ENCODE peak calls at places on chromosomes 6 and 20, in four cellular contexts. J, C, M and P are unnamed samples. For H3K4me1, the result is how much of the 10 kb centered on the place peaks cover.

GRCh38 chr6:96834070-96834469 is 3.2 kb downstream of the GPR63 start:
- DNase-seq in J (no peak), C (no peak), M (no peak), P (no peak)

GRCh38 chr20:46898433-46898832 is 3.8 kb downstream of the EYA2 start:
- DNase-seq in J (no peak), C (no peak), M (no peak), P (no peak)

GRCh38 chr20:2114990-2115681 is 13.5 kb downstream of the STK35 start:
- DNase-seq in J (peak), C (no peak), M (peak), P (peak)

GRCh38 chr20:59178983-59179595 is 15.5 kb downstream of the ZNF831 start:
- DNase-seq in J (no peak), C (no peak), M (no peak), P (no peak)

GRCh38 chr20:20303320-20303719 is 64.6 kb upstream of the INSM1 start:
- DNase-seq in J (no peak), C (no peak), M (no peak), P (no peak)

GRCh38 chr20:60862601-60863000 is 389.5 kb upstream of the CDH4 start:
- DNase-seq in J (no peak), C (no peak), M (no peak), P (peak)

GRCh38 chr6:18293192-18293904 is 29.0 kb upstream of the DEK start:
- DNase-seq in J (no peak), C (no peak), M (peak), P (peak)

GRCh38 chr6:131808460-131809269 is 845 bp downstream of the ENPP1 start:
- DNase-seq in J (no peak), C (no peak), M (peak), P (no peak)

GRCh38 chr6:51323056-51323455 is 504.4 kb downstream of the TFAP2B start:
- DNase-seq in J (no peak), C (no peak), M (no peak), P (no peak)

GRCh38 chr20:5835234-5835845 is 85.1 kb downstream of the SHLD1 start:
- DNase-seq in J (no peak), C (no peak), M (peak), P (peak)

GRCh38 chr20:53547664-53548239 is 45.9 kb downstream of the ZNF217 start:
- DNase-seq in J (no peak), C (peak), M (peak), P (peak)

DNA sequence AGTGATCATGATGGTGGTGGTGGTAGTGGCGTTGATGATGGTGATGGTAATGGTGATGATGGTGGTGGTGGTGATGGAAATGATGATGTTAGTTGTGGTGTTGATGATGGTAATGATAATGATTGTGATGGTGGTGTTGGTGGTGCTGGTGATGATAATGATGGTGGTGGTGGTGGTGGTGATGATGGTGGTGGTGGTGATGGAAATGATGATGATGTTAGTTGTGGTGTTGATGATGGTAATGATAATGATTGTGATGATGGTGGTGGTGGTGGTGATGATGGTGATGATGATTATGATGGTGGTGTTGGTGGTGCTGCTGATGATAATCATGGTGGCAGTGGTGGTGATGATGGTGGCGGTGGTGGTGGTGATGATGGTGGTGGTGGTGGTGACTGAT is 51.4 kb downstream of the ARHGAP40 start:
- DNase-seq in J (no peak), C (no peak), M (no peak), P (no peak)
- H3K4me1 ChIP-seq in J (under half), C (under half), M (under half), P (under half)

GRCh38 chr20:57437267-57437666 is 46.1 kb downstream of the RBM38 start:
- DNase-seq in J (no peak), C (no peak), M (no peak), P (no peak)
- H3K4me1 ChIP-seq in J (half or more), C (under half), M (under half), P (under half)

GRCh38 chr6:36779227-36779626 is 60.0 kb downstream of the CPNE5 start:
- DNase-seq in J (no peak), C (no peak), M (no peak), P (no peak)
- H3K4me1 ChIP-seq in J (under half), C (under half), M (under half), P (under half)

GRCh38 chr6:46302816-46303215 is 132.0 kb upstream of the ENPP5 start:
- DNase-seq in J (no peak), C (no peak), M (no peak), P (no peak)
- H3K4me1 ChIP-seq in J (under half), C (under half), M (under half), P (under half)

DNA sequence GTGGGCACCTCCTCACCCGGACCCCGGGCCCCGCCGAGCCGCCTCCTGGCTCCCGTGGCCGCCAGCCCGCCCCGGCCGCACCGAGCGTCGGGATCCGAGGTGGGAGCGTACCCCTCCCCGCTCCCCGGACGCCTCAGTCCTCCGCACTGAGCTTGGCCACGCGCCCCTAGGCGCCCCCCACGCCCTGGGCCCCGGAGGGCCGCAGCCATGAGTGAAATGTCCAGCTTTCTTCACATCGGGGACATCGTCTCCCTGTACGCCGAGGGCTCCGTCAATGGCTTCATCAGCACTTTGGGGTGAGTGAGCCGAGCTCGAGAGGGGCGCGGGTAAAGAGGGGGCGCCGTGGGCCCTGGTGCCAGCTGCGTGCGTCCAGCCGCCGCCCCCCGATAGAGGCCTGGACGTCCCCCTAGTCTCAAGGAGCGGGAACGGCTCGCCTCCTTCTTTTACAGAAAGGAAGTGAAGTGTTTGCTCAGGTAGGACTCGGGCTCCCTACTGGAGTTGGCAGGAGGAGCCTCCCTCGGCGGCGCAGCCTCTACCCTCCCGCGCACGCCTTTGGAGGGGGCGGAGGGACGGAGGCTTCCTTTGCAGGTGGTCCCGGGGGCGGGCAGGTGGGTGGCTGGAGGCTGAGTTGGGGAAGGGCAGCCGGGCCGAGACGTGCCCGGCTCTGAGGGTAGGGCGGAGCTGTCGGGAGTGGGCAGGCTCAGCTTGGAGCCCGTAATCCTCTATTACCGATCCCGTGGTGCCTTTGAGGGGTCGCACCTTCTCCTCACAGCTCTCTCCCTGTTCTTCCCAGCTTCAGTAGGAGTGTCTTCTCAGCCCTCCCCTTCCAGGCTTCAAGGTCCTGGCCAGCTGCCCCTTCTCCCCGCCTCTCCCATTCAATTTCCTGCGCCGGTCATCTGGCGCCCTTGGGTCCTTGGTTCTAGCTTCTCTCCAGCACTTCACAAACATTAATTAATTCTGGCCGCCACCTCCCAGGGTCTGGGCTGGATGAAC is 570 bp downstream of the ITPR3 start:
- DNase-seq in J (no peak), C (peak), M (peak), P (no peak)
- H3K4me1 ChIP-seq in J (under half), C (under half), M (under half), P (under half)

DNA sequence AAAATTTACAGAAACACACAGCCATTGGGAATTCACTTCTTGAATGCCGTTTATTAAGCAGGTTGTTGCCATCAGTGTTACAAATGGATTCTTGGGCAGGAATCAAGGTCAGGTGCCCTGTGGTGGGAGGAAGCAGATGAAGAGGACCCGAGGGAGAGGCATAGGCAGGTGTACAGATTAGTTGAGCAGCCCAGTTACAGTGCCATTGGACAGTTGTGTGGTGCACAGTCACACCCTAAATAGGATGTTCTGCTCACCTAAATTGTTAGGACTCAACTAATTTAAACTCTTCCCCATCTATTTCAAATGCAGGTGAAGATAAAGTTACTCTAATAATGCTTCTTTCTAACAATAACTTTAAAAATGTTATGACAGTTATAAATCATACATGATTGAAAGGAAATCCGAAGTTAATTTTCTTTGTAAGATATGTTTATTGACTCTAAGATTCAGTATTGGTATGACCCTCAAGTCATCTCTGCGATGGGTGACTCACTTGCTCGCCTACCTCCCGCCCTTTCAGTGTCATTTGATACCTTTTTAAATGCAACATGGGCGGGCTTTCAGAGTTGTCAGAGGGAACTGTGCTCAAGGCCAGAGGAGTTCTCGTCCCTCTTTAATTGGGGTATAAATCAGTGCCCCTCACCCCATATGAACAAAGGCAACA is 35.0 kb downstream of the DSE start:
- DNase-seq in J (no peak), C (no peak), M (peak), P (peak)
- H3K4me1 ChIP-seq in J (under half), C (under half), M (half or more), P (under half)

GRCh38 chr20:3933126-3933684 is 44.0 kb downstream of the PANK2 start:
- DNase-seq in J (no peak), C (no peak), M (no peak), P (no peak)

GRCh38 chr20:3935956-3936340 is 46.8 kb downstream of the PANK2 start:
- DNase-seq in J (no peak), C (no peak), M (no peak), P (no peak)

GRCh38 chr20:3934628-3935027 is 45.4 kb downstream of the PANK2 start:
- DNase-seq in J (no peak), C (no peak), M (peak), P (no peak)

GRCh38 chr20:3937618-3938017 is 48.4 kb downstream of the PANK2 start:
- DNase-seq in J (no peak), C (no peak), M (no peak), P (no peak)

DNA sequence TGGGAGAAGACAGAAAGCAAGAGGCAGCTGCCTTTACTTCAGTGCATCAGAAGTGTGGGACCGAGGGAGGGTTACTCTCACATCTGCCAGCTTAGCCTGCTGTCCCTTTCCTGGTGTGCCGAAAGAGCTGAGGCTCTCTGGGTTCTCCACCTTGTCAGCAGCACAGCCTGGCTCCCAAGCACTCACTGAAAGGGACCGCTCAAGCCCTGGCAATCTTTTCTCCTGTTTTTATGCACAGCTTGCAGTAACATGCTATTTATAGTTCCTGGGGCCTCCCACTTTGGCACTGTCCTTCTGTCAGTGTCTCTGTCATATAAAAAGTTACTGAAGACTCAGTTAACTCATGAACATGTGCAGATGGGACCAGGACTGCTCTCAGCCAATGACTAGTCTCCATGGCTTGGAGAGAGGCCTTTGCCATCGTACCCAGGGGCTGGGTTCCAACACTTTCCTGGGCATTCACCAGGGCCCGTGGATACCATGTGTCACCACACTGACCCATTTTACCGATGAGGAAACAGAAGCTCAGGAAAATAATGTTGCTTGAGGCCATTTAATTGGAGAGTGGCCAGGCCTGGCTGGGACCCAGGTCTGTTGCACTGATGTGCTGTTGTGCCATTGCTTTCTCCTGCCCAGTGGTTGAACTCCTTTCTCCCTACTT is 46.2 kb downstream of the PANK2 start:
- DNase-seq in J (peak), C (no peak), M (peak), P (no peak)
- H3K4me1 ChIP-seq in J (half or more), C (under half), M (under half), P (under half)

GRCh38 chr20:36850759-36851158 is 25.2 kb upstream of the TLDC2 start:
- DNase-seq in J (no peak), C (no peak), M (no peak), P (no peak)
- H3K4me1 ChIP-seq in J (half or more), C (under half), M (half or more), P (half or more)

DNA sequence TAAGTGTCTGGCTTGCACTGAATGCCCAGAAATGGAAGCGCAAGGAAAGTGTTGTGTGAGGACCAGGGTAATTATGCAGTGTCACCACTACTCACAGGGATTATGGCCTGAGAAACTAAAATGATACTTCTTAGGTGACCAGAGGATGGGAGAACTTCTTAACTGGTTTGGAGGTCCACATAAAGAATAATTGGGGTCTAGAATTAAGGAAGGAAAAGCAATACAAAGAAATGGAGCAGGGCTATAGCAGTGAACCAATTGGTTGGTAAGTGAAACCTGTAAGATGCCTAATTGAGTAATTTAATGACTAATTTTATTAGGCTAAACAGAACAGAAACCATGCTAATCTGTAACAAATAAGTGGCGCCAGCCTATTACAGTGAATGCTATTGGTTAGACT is 5.3 kb downstream of the TSPYL4 start:
- DNase-seq in J (no peak), C (no peak), M (no peak), P (no peak)
- H3K4me1 ChIP-seq in J (under half), C (under half), M (half or more), P (under half)